ENCODE peak calls at places on chromosomes 3 and 15, in six cellular contexts. One of them, this sample, is unnamed.

GRCh38 chr3:28850186-28850585 is 430.7 kb upstream of the RBMS3 start:
- DNase-seq in AG09319: no peak
- DNase-seq in GM10248: no peak
- DNase-seq in Right ventricle myocardium inferior: no peak
- DNase-seq in SJSA1: no peak
- DNase-seq in hypothalamus: no peak
- DNase-seq in this sample: no peak

GRCh38 chr15:95669146-95669922 is 661.2 kb upstream of the NR2F2 start:
- DNase-seq in AG09319: no peak
- DNase-seq in GM10248: no peak
- DNase-seq in Right ventricle myocardium inferior: peak
- DNase-seq in SJSA1: peak
- DNase-seq in hypothalamus: no peak
- DNase-seq in this sample: no peak

GRCh38 chr15:36814085-36814484 is 234.7 kb downstream of the CDIN1 start:
- DNase-seq in AG09319: no peak
- DNase-seq in GM10248: no peak
- DNase-seq in Right ventricle myocardium inferior: no peak
- DNase-seq in SJSA1: no peak
- DNase-seq in hypothalamus: no peak
- DNase-seq in this sample: no peak

GRCh38 chr3:42651248-42652091 is 2.0 kb upstream of the ZBTB47 start:
- DNase-seq in AG09319: no peak
- DNase-seq in GM10248: no peak
- DNase-seq in Right ventricle myocardium inferior: no peak
- DNase-seq in SJSA1: peak
- DNase-seq in hypothalamus: no peak
- DNase-seq in this sample: no peak

GRCh38 chr3:40096561-40097506 is 212.7 kb upstream of the EIF1B start:
- DNase-seq in AG09319: no peak
- DNase-seq in GM10248: no peak
- DNase-seq in Right ventricle myocardium inferior: no peak
- DNase-seq in SJSA1: no peak
- DNase-seq in hypothalamus: no peak
- DNase-seq in this sample: no peak

GRCh38 chr15:58788056-58788710 is 17.1 kb downstream of the MINDY2 start:
- DNase-seq in AG09319: no peak
- DNase-seq in GM10248: no peak
- DNase-seq in Right ventricle myocardium inferior: no peak
- DNase-seq in SJSA1: no peak
- DNase-seq in hypothalamus: no peak
- DNase-seq in this sample: no peak

GRCh38 chr15:75037685-75038084 is 14.3 kb downstream of the PPCDC start:
- DNase-seq in AG09319: no peak
- DNase-seq in GM10248: no peak
- DNase-seq in Right ventricle myocardium inferior: no peak
- DNase-seq in SJSA1: no peak
- DNase-seq in hypothalamus: no peak
- DNase-seq in this sample: no peak

GRCh38 chr3:184611606-184612304 is 50.2 kb downstream of the EPHB3 start:
- DNase-seq in AG09319: no peak
- DNase-seq in GM10248: no peak
- DNase-seq in Right ventricle myocardium inferior: no peak
- DNase-seq in SJSA1: no peak
- DNase-seq in hypothalamus: no peak
- DNase-seq in this sample: no peak

GRCh38 chr3:41202075-41202833 is 2.9 kb downstream of the CTNNB1 start:
- DNase-seq in AG09319: no peak
- DNase-seq in GM10248: no peak
- DNase-seq in Right ventricle myocardium inferior: no peak
- DNase-seq in SJSA1: peak
- DNase-seq in hypothalamus: no peak
- DNase-seq in this sample: no peak

GRCh38 chr3:43161684-43162512 is 56.0 kb upstream of the POMGNT2 start:
- DNase-seq in AG09319: no peak
- DNase-seq in GM10248: no peak
- DNase-seq in Right ventricle myocardium inferior: no peak
- DNase-seq in SJSA1: no peak
- DNase-seq in hypothalamus: no peak
- DNase-seq in this sample: no peak

GRCh38 chr15:80070840-80071239 is 11.4 kb downstream of the ZFAND6 start:
- DNase-seq in AG09319: no peak
- DNase-seq in GM10248: no peak
- DNase-seq in Right ventricle myocardium inferior: no peak
- DNase-seq in SJSA1: no peak
- DNase-seq in hypothalamus: no peak
- DNase-seq in this sample: no peak

GRCh38 chr3:5186854-5187151 is 704 bp upstream of the EDEM1 start:
- DNase-seq in AG09319: no peak
- DNase-seq in GM10248: no peak
- DNase-seq in Right ventricle myocardium inferior: no peak
- DNase-seq in SJSA1: no peak
- DNase-seq in hypothalamus: no peak
- DNase-seq in this sample: no peak